ENCODE peak calls at places on chromosome 9, in six cellular contexts. One of them, this sample, is unnamed.

GRCh38 chr9:93091056-93091452 is 5.0 kb upstream of the CARD19 start:
- DNase-seq in esophagus squamous epithelium: no peak
- DNase-seq in spleen: peak
- DNase-seq in foreskin fibroblast: no peak
- DNase-seq in GM12865: no peak
- DNase-seq in heart left ventricle: peak
- DNase-seq in this sample: no peak

GRCh38 chr9:15317836-15318235 is 10.8 kb upstream of the TTC39B start:
- DNase-seq in esophagus squamous epithelium: no peak
- DNase-seq in spleen: no peak
- DNase-seq in foreskin fibroblast: peak
- DNase-seq in GM12865: no peak
- DNase-seq in heart left ventricle: no peak
- DNase-seq in this sample: no peak

GRCh38 chr9:100492952-100493351 is 20.0 kb downstream of the TMEFF1 start:
- DNase-seq in esophagus squamous epithelium: no peak
- DNase-seq in spleen: no peak
- DNase-seq in foreskin fibroblast: peak
- DNase-seq in GM12865: peak
- DNase-seq in heart left ventricle: no peak
- DNase-seq in this sample: peak

GRCh38 chr9:33465596-33466564 is 7.8 kb downstream of the NOL6 start:
- DNase-seq in esophagus squamous epithelium: no peak
- DNase-seq in spleen: peak
- DNase-seq in foreskin fibroblast: no peak
- DNase-seq in GM12865: no peak
- DNase-seq in heart left ventricle: no peak
- DNase-seq in this sample: no peak

GRCh38 chr9:85978496-85978895 is 37.5 kb downstream of the NAA35 start:
- DNase-seq in esophagus squamous epithelium: no peak
- DNase-seq in spleen: no peak
- DNase-seq in foreskin fibroblast: no peak
- DNase-seq in GM12865: no peak
- DNase-seq in heart left ventricle: no peak
- DNase-seq in this sample: no peak

GRCh38 chr9:82410306-82410705 is 421.7 kb downstream of the SPATA31D1 start:
- DNase-seq in esophagus squamous epithelium: no peak
- DNase-seq in spleen: no peak
- DNase-seq in foreskin fibroblast: peak
- DNase-seq in GM12865: peak
- DNase-seq in heart left ventricle: no peak
- DNase-seq in this sample: peak

GRCh38 chr9:131734165-131734610 is 5.7 kb downstream of the RAPGEF1 start:
- DNase-seq in esophagus squamous epithelium: no peak
- DNase-seq in spleen: peak
- DNase-seq in foreskin fibroblast: no peak
- DNase-seq in GM12865: peak
- DNase-seq in heart left ventricle: peak
- DNase-seq in this sample: peak

GRCh38 chr9:108535526-108535925 is 320.3 kb downstream of the ACTL7B start:
- DNase-seq in esophagus squamous epithelium: no peak
- DNase-seq in spleen: no peak
- DNase-seq in foreskin fibroblast: peak
- DNase-seq in GM12865: peak
- DNase-seq in heart left ventricle: no peak
- DNase-seq in this sample: peak

GRCh38 chr9:80951675-80952074 is 737.7 kb downstream of the TLE1 start:
- DNase-seq in esophagus squamous epithelium: no peak
- DNase-seq in spleen: no peak
- DNase-seq in foreskin fibroblast: peak
- DNase-seq in GM12865: no peak
- DNase-seq in heart left ventricle: no peak
- DNase-seq in this sample: no peak

GRCh38 chr9:129278391-129279237 is 100.6 kb upstream of the IER5L start:
- DNase-seq in esophagus squamous epithelium: no peak
- DNase-seq in spleen: peak
- DNase-seq in foreskin fibroblast: no peak
- DNase-seq in GM12865: no peak
- DNase-seq in heart left ventricle: no peak
- DNase-seq in this sample: peak

GRCh38 chr9:35286381-35286780 is 124.6 kb downstream of the UNC13B start:
- DNase-seq in esophagus squamous epithelium: no peak
- DNase-seq in spleen: no peak
- DNase-seq in foreskin fibroblast: no peak
- DNase-seq in GM12865: no peak
- DNase-seq in heart left ventricle: no peak
- DNase-seq in this sample: no peak

GRCh38 chr9:75664597-75664996 is 225.9 kb upstream of the PCSK5 start:
- DNase-seq in esophagus squamous epithelium: no peak
- DNase-seq in spleen: no peak
- DNase-seq in foreskin fibroblast: no peak
- DNase-seq in GM12865: no peak
- DNase-seq in heart left ventricle: no peak
- DNase-seq in this sample: no peak

GRCh38 chr9:34961574-34962480 is 3.7 kb downstream of the PHF24 start:
- DNase-seq in esophagus squamous epithelium: no peak
- DNase-seq in spleen: no peak
- DNase-seq in foreskin fibroblast: peak
- DNase-seq in GM12865: peak
- DNase-seq in heart left ventricle: no peak
- DNase-seq in this sample: no peak

GRCh38 chr9:128125575-128126354 is 1.8 kb downstream of the PTGES2 start:
- DNase-seq in esophagus squamous epithelium: no peak
- DNase-seq in spleen: peak
- DNase-seq in foreskin fibroblast: no peak
- DNase-seq in GM12865: peak
- DNase-seq in heart left ventricle: peak
- DNase-seq in this sample: no peak
- H3K4me3 ChIP-seq in esophagus squamous epithelium: peak
- H3K4me3 ChIP-seq in spleen: no peak
- H3K4me3 ChIP-seq in foreskin fibroblast: no peak
- H3K4me3 ChIP-seq in GM12865: peak
- H3K4me3 ChIP-seq in heart left ventricle: peak
- H3K4me3 ChIP-seq in this sample: peak

DNA sequence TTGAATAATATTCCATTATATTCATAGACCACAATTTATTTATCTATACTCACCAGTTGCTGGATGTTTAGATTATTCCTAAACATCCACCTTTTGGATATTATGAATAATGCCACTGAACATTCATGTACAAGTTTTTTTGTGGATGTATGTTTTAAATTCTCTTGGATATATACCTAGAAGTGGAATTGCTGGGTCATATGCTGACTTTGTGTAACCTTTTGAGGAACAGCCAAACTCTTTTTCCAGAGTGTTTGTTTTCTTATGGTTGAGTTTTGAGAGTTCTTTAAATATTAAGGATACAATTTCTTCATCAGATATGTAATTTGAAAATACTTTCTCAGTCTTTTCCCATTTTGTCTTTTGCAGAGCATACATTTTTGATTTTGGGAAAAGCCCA is 2.7 kb downstream of the VPS13A start:
- DNase-seq in esophagus squamous epithelium: no peak
- DNase-seq in spleen: no peak
- DNase-seq in foreskin fibroblast: no peak
- DNase-seq in GM12865: no peak
- DNase-seq in heart left ventricle: no peak
- DNase-seq in this sample: no peak
- H3K4me3 ChIP-seq in esophagus squamous epithelium: no peak
- H3K4me3 ChIP-seq in spleen: no peak
- H3K4me3 ChIP-seq in foreskin fibroblast: no peak
- H3K4me3 ChIP-seq in GM12865: peak
- H3K4me3 ChIP-seq in heart left ventricle: no peak
- H3K4me3 ChIP-seq in this sample: no peak

GRCh38 chr9:122221223-122221811 is 7.4 kb downstream of the LHX6 start:
- DNase-seq in esophagus squamous epithelium: no peak
- DNase-seq in spleen: no peak
- DNase-seq in foreskin fibroblast: no peak
- DNase-seq in GM12865: no peak
- DNase-seq in heart left ventricle: no peak
- DNase-seq in this sample: no peak
- H3K4me3 ChIP-seq in esophagus squamous epithelium: no peak
- H3K4me3 ChIP-seq in spleen: no peak
- H3K4me3 ChIP-seq in foreskin fibroblast: no peak
- H3K4me3 ChIP-seq in GM12865: no peak
- H3K4me3 ChIP-seq in heart left ventricle: no peak
- H3K4me3 ChIP-seq in this sample: no peak

GRCh38 chr9:26210338-26210851 is 532.2 kb upstream of the TUSC1 start:
- DNase-seq in esophagus squamous epithelium: no peak
- DNase-seq in spleen: no peak
- DNase-seq in foreskin fibroblast: peak
- DNase-seq in GM12865: no peak
- DNase-seq in heart left ventricle: no peak
- DNase-seq in this sample: peak
- H3K4me3 ChIP-seq in esophagus squamous epithelium: no peak
- H3K4me3 ChIP-seq in spleen: no peak
- H3K4me3 ChIP-seq in foreskin fibroblast: peak
- H3K4me3 ChIP-seq in GM12865: no peak
- H3K4me3 ChIP-seq in heart left ventricle: no peak
- H3K4me3 ChIP-seq in this sample: peak

This sample was measured in MM.1S.